ENCODE peak calls at places on chromosomes 11 and 22, in six cellular contexts. N is cardiac muscle cell, Q is WERI-Rb-1, Z is prostate gland, R is HCT116, B is right atrium auricular region. P is an unnamed sample.

GRCh38 chr22:42683599-42684283 is 34.5 kb upstream of the CYB5R3 start:
- DNase-seq in N (peak), R (no peak), B (peak), Q (no peak), Z (no peak), P (no peak)

GRCh38 chr11:17741487-17741886 is 6.9 kb downstream of the KCNC1 start:
- DNase-seq in R (no peak), B (no peak), Q (no peak), N (no peak), Z (no peak), P (no peak)

GRCh38 chr11:115916596-115916995 is 412.4 kb upstream of the CADM1 start:
- DNase-seq in Q (no peak), R (no peak), N (no peak), B (no peak), Z (no peak), P (no peak)

GRCh38 chr11:125502198-125502597 is 6.1 kb upstream of the FEZ1 start:
- DNase-seq in N (no peak), B (no peak), R (no peak), Z (no peak), Q (no peak), P (no peak)

GRCh38 chr11:76783901-76784813 is 1.0 kb downstream of the TSKU start:
- DNase-seq in B (peak), R (peak), Q (peak), Z (peak), N (peak), P (peak)

GRCh38 chr22:37781434-37782059 is 26.2 kb upstream of the GCAT start:
- DNase-seq in N (no peak), Q (no peak), B (no peak), Z (no peak), R (no peak), P (no peak)

GRCh38 chr11:14974723-14975587 is 2.8 kb upstream of the CALCA start:
- DNase-seq in B (peak), N (peak), R (peak), Q (peak), Z (no peak), P (peak)

GRCh38 chr11:74818283-74818946 is 69.8 kb downstream of the RNF169 start:
- DNase-seq in N (no peak), Z (no peak), R (no peak), Q (no peak), B (no peak), P (peak)

GRCh38 chr11:10484461-10485180 is 29.6 kb downstream of the AMPD3 start:
- DNase-seq in Z (no peak), Q (no peak), N (no peak), B (no peak), R (no peak), P (no peak)

GRCh38 chr11:3989251-3989650 is 105.3 kb upstream of the RRM1 start:
- DNase-seq in Q (no peak), N (no peak), R (no peak), B (no peak), Z (no peak), P (no peak)

GRCh38 chr22:16915711-16916110 is 90.5 kb upstream of the XKR3 start:
- DNase-seq in Z (no peak), R (no peak), B (no peak), N (no peak), Q (no peak), P (no peak)

GRCh38 chr22:17436382-17436951 is 67.2 kb downstream of the CECR2 start:
- DNase-seq in Q (no peak), R (no peak), N (peak), Z (no peak), B (no peak), P (no peak)

GRCh38 chr11:93694109-93694508 is 32.6 kb downstream of the CEP295 start:
- DNase-seq in R (no peak), B (no peak), Z (no peak), N (peak), Q (no peak), P (no peak)
- TF ChIP-seq CTCF in R (peak), B (no peak), Z (no peak), N (no peak), Q (no peak), P (no peak)

DNA sequence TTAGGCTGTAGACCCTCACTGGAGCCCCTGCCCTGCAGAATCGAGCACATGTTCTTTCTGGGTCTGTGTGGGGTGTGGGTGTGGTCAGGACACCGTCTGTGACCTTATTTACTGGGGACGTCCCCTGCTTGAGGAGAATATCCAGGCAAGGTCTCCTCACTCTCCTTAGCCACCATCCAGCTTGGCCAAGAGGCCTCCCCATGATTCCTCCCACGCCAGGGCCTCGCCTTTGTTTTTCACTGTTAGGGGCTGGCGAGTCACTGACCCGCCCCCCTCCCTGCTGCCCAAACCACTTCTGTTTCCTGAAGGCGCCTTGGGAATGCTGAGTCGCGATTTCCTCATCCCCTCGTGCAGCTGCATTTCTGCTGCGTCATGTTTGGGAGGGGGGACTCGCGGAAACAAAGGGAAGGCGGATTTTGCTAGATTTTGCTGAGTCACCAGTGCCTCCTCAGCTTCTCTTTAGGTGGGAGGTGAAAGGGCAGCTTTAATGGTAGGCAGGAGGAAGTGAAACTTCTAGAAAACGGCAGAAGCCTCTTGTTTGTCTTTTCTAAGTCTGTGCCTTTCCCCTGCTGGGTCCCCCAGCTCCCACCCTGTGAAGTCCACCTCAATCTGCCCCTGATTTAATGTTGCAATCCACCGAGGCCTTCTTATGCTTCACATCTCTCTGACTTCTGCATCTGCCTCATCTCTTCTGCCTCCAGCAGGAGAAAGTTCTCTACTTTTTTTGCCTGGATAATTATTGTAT is 4.0 kb upstream of the HMOX1 start:
- DNase-seq in Z (peak), B (peak), N (peak), Q (peak), R (peak), P (peak)
- H3K4me3 ChIP-seq in Z (no peak), B (no peak), N (no peak), Q (no peak), R (peak), P (no peak)

GRCh38 chr11:43681543-43681942 is 1.0 kb downstream of the HSD17B12 start:
- DNase-seq in Z (no peak), Q (no peak), N (peak), R (no peak), B (no peak), P (no peak)

GRCh38 chr11:43676933-43677332 is 3.6 kb upstream of the HSD17B12 start:
- DNase-seq in Q (no peak), R (no peak), N (no peak), Z (no peak), B (no peak), P (no peak)

GRCh38 chr11:43685483-43685882 is 4.9 kb downstream of the HSD17B12 start:
- DNase-seq in N (peak), Q (no peak), B (no peak), Z (no peak), R (no peak), P (peak)

GRCh38 chr11:43686207-43686606 is 5.7 kb downstream of the HSD17B12 start:
- DNase-seq in Z (no peak), R (no peak), N (peak), B (no peak), Q (no peak), P (peak)

DNA sequence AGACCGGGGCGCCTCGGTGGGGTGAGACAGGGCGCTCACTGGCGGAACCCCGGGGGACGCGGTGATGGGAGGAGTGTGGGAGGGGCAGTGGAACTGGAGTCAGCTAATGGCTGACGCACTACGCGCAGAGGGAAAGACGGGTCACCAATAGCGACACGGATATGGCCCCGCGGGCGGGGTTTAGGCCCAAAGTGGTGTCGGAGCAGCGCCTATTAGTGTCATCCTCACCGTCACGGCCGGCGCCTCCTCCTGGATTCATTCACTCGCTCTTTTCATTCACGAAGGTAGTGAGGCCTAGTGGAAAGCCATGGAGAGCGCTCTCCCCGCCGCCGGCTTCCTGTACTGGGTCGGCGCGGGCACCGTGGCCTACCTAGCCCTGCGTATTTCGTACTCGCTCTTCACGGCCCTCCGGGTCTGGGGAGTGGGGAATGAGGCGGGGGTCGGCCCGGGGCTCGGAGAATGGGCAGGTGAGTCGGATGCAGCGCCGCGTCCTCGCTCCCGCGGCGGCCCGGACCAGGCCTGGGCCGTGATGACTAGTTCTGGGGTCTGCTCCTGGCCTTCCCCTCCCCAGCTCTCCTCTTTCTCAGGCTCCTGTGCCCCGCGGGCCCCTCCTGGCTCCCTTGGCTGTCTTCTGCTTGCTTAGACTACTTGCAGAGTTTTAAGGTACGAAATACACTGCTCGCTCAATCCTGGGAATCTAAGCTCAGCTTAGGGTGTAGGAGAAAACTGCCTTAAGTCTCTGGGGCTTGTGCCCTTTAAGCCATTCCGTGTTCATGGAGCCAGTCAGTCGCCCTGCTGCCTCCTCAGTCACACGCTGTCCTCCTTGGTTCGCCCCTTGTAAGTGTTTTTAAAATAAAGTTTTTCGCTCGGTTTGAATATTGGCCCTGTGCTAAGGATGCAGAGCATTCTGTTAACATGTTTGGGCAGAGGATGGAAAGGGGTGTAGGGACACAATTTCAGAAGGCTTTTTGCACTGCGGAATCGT is at the start of gene HSD17B12:
- DNase-seq in Z (peak), R (peak), B (peak), N (peak), Q (peak), P (peak)
- TF ChIP-seq CTCF in Z (no peak), R (no peak), B (no peak), N (no peak), Q (no peak), P (no peak)

DNA sequence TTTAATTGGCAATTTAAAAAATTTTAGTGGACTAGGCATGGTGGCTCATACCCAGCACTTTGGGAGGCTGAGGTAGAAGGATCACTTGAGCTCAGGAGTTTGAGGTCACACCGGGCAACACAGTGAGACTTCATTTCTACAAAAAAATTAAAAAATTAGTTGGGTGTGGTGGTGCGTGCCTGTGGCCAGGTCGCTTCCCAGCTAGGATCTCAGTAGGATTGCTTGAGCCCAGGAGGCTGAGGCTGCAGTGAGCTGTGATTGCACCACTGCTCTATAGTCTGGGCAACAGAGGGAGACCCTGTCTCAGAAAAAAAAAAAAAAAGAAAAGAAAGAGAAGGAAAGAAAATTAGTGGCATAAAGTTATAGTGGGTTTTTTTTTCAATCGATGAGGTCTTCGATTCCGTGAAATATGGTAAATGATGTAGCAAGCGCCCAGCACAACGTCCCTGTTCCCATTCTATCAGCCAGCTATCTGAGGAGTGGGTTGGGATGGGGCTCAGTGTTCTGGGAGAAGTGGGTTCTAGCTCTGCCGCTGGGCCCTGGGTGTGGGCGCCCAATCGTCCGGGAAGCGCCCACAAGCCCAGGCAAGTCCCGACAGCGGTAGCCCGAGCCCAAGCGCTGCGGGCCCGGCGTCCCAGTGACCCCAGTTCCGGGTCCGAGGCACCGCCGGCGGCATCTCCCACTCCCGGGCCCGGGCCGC is 1.4 kb downstream of the FOSL1 start:
- DNase-seq in N (no peak), R (no peak), Q (no peak), B (no peak), Z (no peak), P (no peak)
- H3K4me3 ChIP-seq in N (no peak), R (peak), Q (no peak), B (peak), Z (peak), P (peak)